ENCODE peak calls at places on chromosomes 13 and 19, in eight cellular contexts. One of them, this sample, is unnamed.

GRCh38 chr19:2307518-2308012 is 389 bp downstream of the LINGO3 start:
- ATAC-seq in IMR-90: no peak
- ATAC-seq in stimulated activated naive B cell treated with anti-CD40 and anti-IgM and Interleukin-4, amounts not matched to agents 10 μg/mL and 1 μg/mL and 100 μg/mL, for 72 hours: no peak
- ATAC-seq in lung: no peak
- ATAC-seq in T-cell: no peak
- ATAC-seq in gastrocnemius medialis: no peak
- ATAC-seq in stimulated activated naive CD8-positive, alpha-beta T cell treated with anti-CD3 and anti-CD28 coated beads, Interleukin-15, Interleukin-2, amounts not matched to agents 100 U/mL and 50 U/mL, for 24 hours: no peak
- ATAC-seq in activated T-helper 17 cell treated with anti-CD3 and anti-CD28 coated beads, Interleukin-2, amount 50 U/mL, for 72 hours: no peak
- ATAC-seq in this sample: no peak

GRCh38 chr19:34448191-34448590 is 20.0 kb downstream of the UBA2 start:
- ATAC-seq in IMR-90: no peak
- ATAC-seq in stimulated activated naive B cell treated with anti-CD40 and anti-IgM and Interleukin-4, amounts not matched to agents 10 μg/mL and 1 μg/mL and 100 μg/mL, for 72 hours: no peak
- ATAC-seq in lung: no peak
- ATAC-seq in T-cell: no peak
- ATAC-seq in gastrocnemius medialis: no peak
- ATAC-seq in stimulated activated naive CD8-positive, alpha-beta T cell treated with anti-CD3 and anti-CD28 coated beads, Interleukin-15, Interleukin-2, amounts not matched to agents 100 U/mL and 50 U/mL, for 24 hours: no peak
- ATAC-seq in activated T-helper 17 cell treated with anti-CD3 and anti-CD28 coated beads, Interleukin-2, amount 50 U/mL, for 72 hours: no peak
- ATAC-seq in this sample: no peak

GRCh38 chr19:47507924-47508553 is 6.8 kb downstream of the NAPA start:
- ATAC-seq in IMR-90: no peak
- ATAC-seq in stimulated activated naive B cell treated with anti-CD40 and anti-IgM and Interleukin-4, amounts not matched to agents 10 μg/mL and 1 μg/mL and 100 μg/mL, for 72 hours: no peak
- ATAC-seq in lung: no peak
- ATAC-seq in T-cell: no peak
- ATAC-seq in gastrocnemius medialis: no peak
- ATAC-seq in stimulated activated naive CD8-positive, alpha-beta T cell treated with anti-CD3 and anti-CD28 coated beads, Interleukin-15, Interleukin-2, amounts not matched to agents 100 U/mL and 50 U/mL, for 24 hours: no peak
- ATAC-seq in activated T-helper 17 cell treated with anti-CD3 and anti-CD28 coated beads, Interleukin-2, amount 50 U/mL, for 72 hours: no peak
- ATAC-seq in this sample: no peak

GRCh38 chr19:11693505-11694499 is 44.9 kb downstream of the ZNF823 start:
- ATAC-seq in IMR-90: peak; percentile 28
- ATAC-seq in stimulated activated naive B cell treated with anti-CD40 and anti-IgM and Interleukin-4, amounts not matched to agents 10 μg/mL and 1 μg/mL and 100 μg/mL, for 72 hours: no peak
- ATAC-seq in lung: no peak
- ATAC-seq in T-cell: no peak
- ATAC-seq in gastrocnemius medialis: no peak
- ATAC-seq in stimulated activated naive CD8-positive, alpha-beta T cell treated with anti-CD3 and anti-CD28 coated beads, Interleukin-15, Interleukin-2, amounts not matched to agents 100 U/mL and 50 U/mL, for 24 hours: peak; percentile 25
- ATAC-seq in activated T-helper 17 cell treated with anti-CD3 and anti-CD28 coated beads, Interleukin-2, amount 50 U/mL, for 72 hours: no peak
- ATAC-seq in this sample: no peak

GRCh38 chr13:40992678-40993077 is 26.4 kb downstream of the ELF1 start:
- ATAC-seq in IMR-90: peak; percentile 49
- ATAC-seq in stimulated activated naive B cell treated with anti-CD40 and anti-IgM and Interleukin-4, amounts not matched to agents 10 μg/mL and 1 μg/mL and 100 μg/mL, for 72 hours: no peak
- ATAC-seq in lung: no peak
- ATAC-seq in T-cell: peak; percentile 55
- ATAC-seq in gastrocnemius medialis: no peak
- ATAC-seq in stimulated activated naive CD8-positive, alpha-beta T cell treated with anti-CD3 and anti-CD28 coated beads, Interleukin-15, Interleukin-2, amounts not matched to agents 100 U/mL and 50 U/mL, for 24 hours: no peak
- ATAC-seq in activated T-helper 17 cell treated with anti-CD3 and anti-CD28 coated beads, Interleukin-2, amount 50 U/mL, for 72 hours: no peak
- ATAC-seq in this sample: no peak

GRCh38 chr19:48987323-48987722 is 5.8 kb downstream of the GYS1 start:
- ATAC-seq in IMR-90: no peak
- ATAC-seq in stimulated activated naive B cell treated with anti-CD40 and anti-IgM and Interleukin-4, amounts not matched to agents 10 μg/mL and 1 μg/mL and 100 μg/mL, for 72 hours: peak; percentile 16
- ATAC-seq in lung: no peak
- ATAC-seq in T-cell: no peak
- ATAC-seq in gastrocnemius medialis: no peak
- ATAC-seq in stimulated activated naive CD8-positive, alpha-beta T cell treated with anti-CD3 and anti-CD28 coated beads, Interleukin-15, Interleukin-2, amounts not matched to agents 100 U/mL and 50 U/mL, for 24 hours: peak; percentile 67
- ATAC-seq in activated T-helper 17 cell treated with anti-CD3 and anti-CD28 coated beads, Interleukin-2, amount 50 U/mL, for 72 hours: peak; percentile 19
- ATAC-seq in this sample: no peak

GRCh38 chr19:4088975-4089374 is 22.3 kb upstream of the ZBTB7A start:
- ATAC-seq in IMR-90: no peak
- ATAC-seq in stimulated activated naive B cell treated with anti-CD40 and anti-IgM and Interleukin-4, amounts not matched to agents 10 μg/mL and 1 μg/mL and 100 μg/mL, for 72 hours: peak; percentile 55
- ATAC-seq in lung: peak; percentile 7
- ATAC-seq in T-cell: peak; percentile 77
- ATAC-seq in gastrocnemius medialis: no peak
- ATAC-seq in stimulated activated naive CD8-positive, alpha-beta T cell treated with anti-CD3 and anti-CD28 coated beads, Interleukin-15, Interleukin-2, amounts not matched to agents 100 U/mL and 50 U/mL, for 24 hours: peak; percentile 61
- ATAC-seq in activated T-helper 17 cell treated with anti-CD3 and anti-CD28 coated beads, Interleukin-2, amount 50 U/mL, for 72 hours: peak; percentile 62
- ATAC-seq in this sample: peak; percentile 17

GRCh38 chr13:40114305-40114896 is 458.9 kb downstream of the COG6 start:
- ATAC-seq in IMR-90: no peak
- ATAC-seq in stimulated activated naive B cell treated with anti-CD40 and anti-IgM and Interleukin-4, amounts not matched to agents 10 μg/mL and 1 μg/mL and 100 μg/mL, for 72 hours: no peak
- ATAC-seq in lung: no peak
- ATAC-seq in T-cell: no peak
- ATAC-seq in gastrocnemius medialis: peak; percentile 21
- ATAC-seq in stimulated activated naive CD8-positive, alpha-beta T cell treated with anti-CD3 and anti-CD28 coated beads, Interleukin-15, Interleukin-2, amounts not matched to agents 100 U/mL and 50 U/mL, for 24 hours: no peak
- ATAC-seq in activated T-helper 17 cell treated with anti-CD3 and anti-CD28 coated beads, Interleukin-2, amount 50 U/mL, for 72 hours: no peak
- ATAC-seq in this sample: no peak

GRCh38 chr19:4297901-4298771 is 4.1 kb downstream of the TMIGD2 start:
- ATAC-seq in IMR-90: no peak
- ATAC-seq in stimulated activated naive B cell treated with anti-CD40 and anti-IgM and Interleukin-4, amounts not matched to agents 10 μg/mL and 1 μg/mL and 100 μg/mL, for 72 hours: no peak
- ATAC-seq in lung: no peak
- ATAC-seq in T-cell: no peak
- ATAC-seq in gastrocnemius medialis: no peak
- ATAC-seq in stimulated activated naive CD8-positive, alpha-beta T cell treated with anti-CD3 and anti-CD28 coated beads, Interleukin-15, Interleukin-2, amounts not matched to agents 100 U/mL and 50 U/mL, for 24 hours: peak; percentile 95
- ATAC-seq in activated T-helper 17 cell treated with anti-CD3 and anti-CD28 coated beads, Interleukin-2, amount 50 U/mL, for 72 hours: peak; percentile 85
- ATAC-seq in this sample: no peak

GRCh38 chr19:40755248-40755624 is 4.2 kb downstream of the SNRPA start:
- ATAC-seq in IMR-90: no peak
- ATAC-seq in stimulated activated naive B cell treated with anti-CD40 and anti-IgM and Interleukin-4, amounts not matched to agents 10 μg/mL and 1 μg/mL and 100 μg/mL, for 72 hours: no peak
- ATAC-seq in lung: no peak
- ATAC-seq in T-cell: no peak
- ATAC-seq in gastrocnemius medialis: no peak
- ATAC-seq in stimulated activated naive CD8-positive, alpha-beta T cell treated with anti-CD3 and anti-CD28 coated beads, Interleukin-15, Interleukin-2, amounts not matched to agents 100 U/mL and 50 U/mL, for 24 hours: no peak
- ATAC-seq in activated T-helper 17 cell treated with anti-CD3 and anti-CD28 coated beads, Interleukin-2, amount 50 U/mL, for 72 hours: no peak
- ATAC-seq in this sample: no peak

GRCh38 chr13:43986395-43986794 is 106.7 kb downstream of the LACC1 start:
- ATAC-seq in IMR-90: no peak
- ATAC-seq in stimulated activated naive B cell treated with anti-CD40 and anti-IgM and Interleukin-4, amounts not matched to agents 10 μg/mL and 1 μg/mL and 100 μg/mL, for 72 hours: no peak
- ATAC-seq in lung: no peak
- ATAC-seq in T-cell: no peak
- ATAC-seq in gastrocnemius medialis: no peak
- ATAC-seq in stimulated activated naive CD8-positive, alpha-beta T cell treated with anti-CD3 and anti-CD28 coated beads, Interleukin-15, Interleukin-2, amounts not matched to agents 100 U/mL and 50 U/mL, for 24 hours: no peak
- ATAC-seq in activated T-helper 17 cell treated with anti-CD3 and anti-CD28 coated beads, Interleukin-2, amount 50 U/mL, for 72 hours: no peak
- ATAC-seq in this sample: no peak

GRCh38 chr19:12596927-12597548 is 13.6 kb downstream of the ZNF490 start:
- ATAC-seq in IMR-90: no peak
- ATAC-seq in stimulated activated naive B cell treated with anti-CD40 and anti-IgM and Interleukin-4, amounts not matched to agents 10 μg/mL and 1 μg/mL and 100 μg/mL, for 72 hours: no peak
- ATAC-seq in lung: no peak
- ATAC-seq in T-cell: no peak
- ATAC-seq in gastrocnemius medialis: no peak
- ATAC-seq in stimulated activated naive CD8-positive, alpha-beta T cell treated with anti-CD3 and anti-CD28 coated beads, Interleukin-15, Interleukin-2, amounts not matched to agents 100 U/mL and 50 U/mL, for 24 hours: no peak
- ATAC-seq in activated T-helper 17 cell treated with anti-CD3 and anti-CD28 coated beads, Interleukin-2, amount 50 U/mL, for 72 hours: no peak
- ATAC-seq in this sample: no peak

GRCh38 chr19:45952691-45953505 is 20.8 kb downstream of the NOVA2 start:
- ATAC-seq in IMR-90: peak; percentile 84
- ATAC-seq in stimulated activated naive B cell treated with anti-CD40 and anti-IgM and Interleukin-4, amounts not matched to agents 10 μg/mL and 1 μg/mL and 100 μg/mL, for 72 hours: peak; percentile 65
- ATAC-seq in lung: no peak
- ATAC-seq in T-cell: peak; percentile 66
- ATAC-seq in gastrocnemius medialis: no peak
- ATAC-seq in stimulated activated naive CD8-positive, alpha-beta T cell treated with anti-CD3 and anti-CD28 coated beads, Interleukin-15, Interleukin-2, amounts not matched to agents 100 U/mL and 50 U/mL, for 24 hours: peak; percentile 66
- ATAC-seq in activated T-helper 17 cell treated with anti-CD3 and anti-CD28 coated beads, Interleukin-2, amount 50 U/mL, for 72 hours: peak; percentile 67
- ATAC-seq in this sample: no peak

GRCh38 chr13:108342369-108343289 is 73.1 kb downstream of the TNFSF13B start:
- ATAC-seq in IMR-90: peak; percentile 51
- ATAC-seq in stimulated activated naive B cell treated with anti-CD40 and anti-IgM and Interleukin-4, amounts not matched to agents 10 μg/mL and 1 μg/mL and 100 μg/mL, for 72 hours: no peak
- ATAC-seq in lung: no peak
- ATAC-seq in T-cell: peak; percentile 79
- ATAC-seq in gastrocnemius medialis: no peak
- ATAC-seq in stimulated activated naive CD8-positive, alpha-beta T cell treated with anti-CD3 and anti-CD28 coated beads, Interleukin-15, Interleukin-2, amounts not matched to agents 100 U/mL and 50 U/mL, for 24 hours: no peak
- ATAC-seq in activated T-helper 17 cell treated with anti-CD3 and anti-CD28 coated beads, Interleukin-2, amount 50 U/mL, for 72 hours: peak; percentile 77
- ATAC-seq in this sample: no peak

GRCh38 chr13:22235950-22236290 is 565.0 kb downstream of the FGF9 start:
- ATAC-seq in IMR-90: no peak
- ATAC-seq in stimulated activated naive B cell treated with anti-CD40 and anti-IgM and Interleukin-4, amounts not matched to agents 10 μg/mL and 1 μg/mL and 100 μg/mL, for 72 hours: no peak
- ATAC-seq in lung: no peak
- ATAC-seq in T-cell: no peak
- ATAC-seq in gastrocnemius medialis: no peak
- ATAC-seq in stimulated activated naive CD8-positive, alpha-beta T cell treated with anti-CD3 and anti-CD28 coated beads, Interleukin-15, Interleukin-2, amounts not matched to agents 100 U/mL and 50 U/mL, for 24 hours: peak; percentile 8
- ATAC-seq in activated T-helper 17 cell treated with anti-CD3 and anti-CD28 coated beads, Interleukin-2, amount 50 U/mL, for 72 hours: no peak
- ATAC-seq in this sample: no peak

GRCh38 chr13:111877906-111878305 is 189.0 kb upstream of the SOX1 start:
- ATAC-seq in IMR-90: no peak
- ATAC-seq in stimulated activated naive B cell treated with anti-CD40 and anti-IgM and Interleukin-4, amounts not matched to agents 10 μg/mL and 1 μg/mL and 100 μg/mL, for 72 hours: no peak
- ATAC-seq in lung: no peak
- ATAC-seq in T-cell: no peak
- ATAC-seq in gastrocnemius medialis: no peak
- ATAC-seq in stimulated activated naive CD8-positive, alpha-beta T cell treated with anti-CD3 and anti-CD28 coated beads, Interleukin-15, Interleukin-2, amounts not matched to agents 100 U/mL and 50 U/mL, for 24 hours: no peak
- ATAC-seq in activated T-helper 17 cell treated with anti-CD3 and anti-CD28 coated beads, Interleukin-2, amount 50 U/mL, for 72 hours: no peak
- ATAC-seq in this sample: no peak

GRCh38 chr13:28056426-28056825 is 44.0 kb downstream of the FLT3 start:
- ATAC-seq in IMR-90: no peak
- ATAC-seq in stimulated activated naive B cell treated with anti-CD40 and anti-IgM and Interleukin-4, amounts not matched to agents 10 μg/mL and 1 μg/mL and 100 μg/mL, for 72 hours: no peak
- ATAC-seq in lung: no peak
- ATAC-seq in T-cell: no peak
- ATAC-seq in gastrocnemius medialis: no peak
- ATAC-seq in stimulated activated naive CD8-positive, alpha-beta T cell treated with anti-CD3 and anti-CD28 coated beads, Interleukin-15, Interleukin-2, amounts not matched to agents 100 U/mL and 50 U/mL, for 24 hours: no peak
- ATAC-seq in activated T-helper 17 cell treated with anti-CD3 and anti-CD28 coated beads, Interleukin-2, amount 50 U/mL, for 72 hours: no peak
- ATAC-seq in this sample: no peak

GRCh38 chr19:17156947-17157302 is 58.2 kb upstream of the USE1 start:
- ATAC-seq in IMR-90: no peak
- ATAC-seq in stimulated activated naive B cell treated with anti-CD40 and anti-IgM and Interleukin-4, amounts not matched to agents 10 μg/mL and 1 μg/mL and 100 μg/mL, for 72 hours: no peak
- ATAC-seq in lung: no peak
- ATAC-seq in T-cell: no peak
- ATAC-seq in gastrocnemius medialis: no peak
- ATAC-seq in stimulated activated naive CD8-positive, alpha-beta T cell treated with anti-CD3 and anti-CD28 coated beads, Interleukin-15, Interleukin-2, amounts not matched to agents 100 U/mL and 50 U/mL, for 24 hours: no peak
- ATAC-seq in activated T-helper 17 cell treated with anti-CD3 and anti-CD28 coated beads, Interleukin-2, amount 50 U/mL, for 72 hours: no peak
- ATAC-seq in this sample: no peak

GRCh38 chr19:49939721-49940481 is 10.6 kb upstream of the NUP62 start:
- ATAC-seq in IMR-90: no peak
- ATAC-seq in stimulated activated naive B cell treated with anti-CD40 and anti-IgM and Interleukin-4, amounts not matched to agents 10 μg/mL and 1 μg/mL and 100 μg/mL, for 72 hours: no peak
- ATAC-seq in lung: no peak
- ATAC-seq in T-cell: peak; percentile 27
- ATAC-seq in gastrocnemius medialis: no peak
- ATAC-seq in stimulated activated naive CD8-positive, alpha-beta T cell treated with anti-CD3 and anti-CD28 coated beads, Interleukin-15, Interleukin-2, amounts not matched to agents 100 U/mL and 50 U/mL, for 24 hours: no peak
- ATAC-seq in activated T-helper 17 cell treated with anti-CD3 and anti-CD28 coated beads, Interleukin-2, amount 50 U/mL, for 72 hours: no peak
- ATAC-seq in this sample: no peak

GRCh38 chr19:13925990-13926389 is 12.2 kb downstream of the PODNL1 start:
- ATAC-seq in IMR-90: no peak
- ATAC-seq in stimulated activated naive B cell treated with anti-CD40 and anti-IgM and Interleukin-4, amounts not matched to agents 10 μg/mL and 1 μg/mL and 100 μg/mL, for 72 hours: no peak
- ATAC-seq in lung: no peak
- ATAC-seq in T-cell: no peak
- ATAC-seq in gastrocnemius medialis: no peak
- ATAC-seq in stimulated activated naive CD8-positive, alpha-beta T cell treated with anti-CD3 and anti-CD28 coated beads, Interleukin-15, Interleukin-2, amounts not matched to agents 100 U/mL and 50 U/mL, for 24 hours: no peak
- ATAC-seq in activated T-helper 17 cell treated with anti-CD3 and anti-CD28 coated beads, Interleukin-2, amount 50 U/mL, for 72 hours: no peak
- ATAC-seq in this sample: no peak

GRCh38 chr13:67614577-67614976 is 384.4 kb upstream of the PCDH9 start:
- ATAC-seq in IMR-90: no peak
- ATAC-seq in stimulated activated naive B cell treated with anti-CD40 and anti-IgM and Interleukin-4, amounts not matched to agents 10 μg/mL and 1 μg/mL and 100 μg/mL, for 72 hours: no peak
- ATAC-seq in lung: no peak
- ATAC-seq in T-cell: no peak
- ATAC-seq in gastrocnemius medialis: no peak
- ATAC-seq in stimulated activated naive CD8-positive, alpha-beta T cell treated with anti-CD3 and anti-CD28 coated beads, Interleukin-15, Interleukin-2, amounts not matched to agents 100 U/mL and 50 U/mL, for 24 hours: no peak
- ATAC-seq in activated T-helper 17 cell treated with anti-CD3 and anti-CD28 coated beads, Interleukin-2, amount 50 U/mL, for 72 hours: no peak
- ATAC-seq in this sample: no peak

GRCh38 chr13:75359266-75359665 is 122.7 kb downstream of the TBC1D4 start:
- ATAC-seq in IMR-90: peak; percentile 85
- ATAC-seq in stimulated activated naive B cell treated with anti-CD40 and anti-IgM and Interleukin-4, amounts not matched to agents 10 μg/mL and 1 μg/mL and 100 μg/mL, for 72 hours: no peak
- ATAC-seq in lung: no peak
- ATAC-seq in T-cell: no peak
- ATAC-seq in gastrocnemius medialis: no peak
- ATAC-seq in stimulated activated naive CD8-positive, alpha-beta T cell treated with anti-CD3 and anti-CD28 coated beads, Interleukin-15, Interleukin-2, amounts not matched to agents 100 U/mL and 50 U/mL, for 24 hours: no peak
- ATAC-seq in activated T-helper 17 cell treated with anti-CD3 and anti-CD28 coated beads, Interleukin-2, amount 50 U/mL, for 72 hours: no peak
- ATAC-seq in this sample: no peak

GRCh38 chr13:114100446-114101320 is 31.7 kb downstream of the RASA3 start:
- ATAC-seq in IMR-90: no peak
- ATAC-seq in stimulated activated naive B cell treated with anti-CD40 and anti-IgM and Interleukin-4, amounts not matched to agents 10 μg/mL and 1 μg/mL and 100 μg/mL, for 72 hours: peak; percentile 61
- ATAC-seq in lung: no peak
- ATAC-seq in T-cell: peak; percentile 17
- ATAC-seq in gastrocnemius medialis: no peak
- ATAC-seq in stimulated activated naive CD8-positive, alpha-beta T cell treated with anti-CD3 and anti-CD28 coated beads, Interleukin-15, Interleukin-2, amounts not matched to agents 100 U/mL and 50 U/mL, for 24 hours: no peak
- ATAC-seq in activated T-helper 17 cell treated with anti-CD3 and anti-CD28 coated beads, Interleukin-2, amount 50 U/mL, for 72 hours: no peak
- ATAC-seq in this sample: no peak

GRCh38 chr13:86986448-86986847 is 684.7 kb upstream of the SLITRK5 start:
- ATAC-seq in IMR-90: peak; percentile 61
- ATAC-seq in stimulated activated naive B cell treated with anti-CD40 and anti-IgM and Interleukin-4, amounts not matched to agents 10 μg/mL and 1 μg/mL and 100 μg/mL, for 72 hours: no peak
- ATAC-seq in lung: no peak
- ATAC-seq in T-cell: no peak
- ATAC-seq in gastrocnemius medialis: no peak
- ATAC-seq in stimulated activated naive CD8-positive, alpha-beta T cell treated with anti-CD3 and anti-CD28 coated beads, Interleukin-15, Interleukin-2, amounts not matched to agents 100 U/mL and 50 U/mL, for 24 hours: no peak
- ATAC-seq in activated T-helper 17 cell treated with anti-CD3 and anti-CD28 coated beads, Interleukin-2, amount 50 U/mL, for 72 hours: no peak
- ATAC-seq in this sample: no peak

GRCh38 chr13:37295046-37295445 is 189.6 kb upstream of the CSNK1A1L start:
- ATAC-seq in IMR-90: no peak
- ATAC-seq in stimulated activated naive B cell treated with anti-CD40 and anti-IgM and Interleukin-4, amounts not matched to agents 10 μg/mL and 1 μg/mL and 100 μg/mL, for 72 hours: no peak
- ATAC-seq in lung: peak; percentile 41
- ATAC-seq in T-cell: no peak
- ATAC-seq in gastrocnemius medialis: peak; percentile 50
- ATAC-seq in stimulated activated naive CD8-positive, alpha-beta T cell treated with anti-CD3 and anti-CD28 coated beads, Interleukin-15, Interleukin-2, amounts not matched to agents 100 U/mL and 50 U/mL, for 24 hours: no peak
- ATAC-seq in activated T-helper 17 cell treated with anti-CD3 and anti-CD28 coated beads, Interleukin-2, amount 50 U/mL, for 72 hours: no peak
- ATAC-seq in this sample: peak; percentile 71

GRCh38 chr13:105773887-105774538 is 761.4 kb downstream of the EFNB2 start:
- ATAC-seq in IMR-90: peak; percentile 72
- ATAC-seq in stimulated activated naive B cell treated with anti-CD40 and anti-IgM and Interleukin-4, amounts not matched to agents 10 μg/mL and 1 μg/mL and 100 μg/mL, for 72 hours: no peak
- ATAC-seq in lung: no peak
- ATAC-seq in T-cell: no peak
- ATAC-seq in gastrocnemius medialis: no peak
- ATAC-seq in stimulated activated naive CD8-positive, alpha-beta T cell treated with anti-CD3 and anti-CD28 coated beads, Interleukin-15, Interleukin-2, amounts not matched to agents 100 U/mL and 50 U/mL, for 24 hours: no peak
- ATAC-seq in activated T-helper 17 cell treated with anti-CD3 and anti-CD28 coated beads, Interleukin-2, amount 50 U/mL, for 72 hours: no peak
- ATAC-seq in this sample: no peak

GRCh38 chr13:114112231-114112825 is 20.1 kb downstream of the RASA3 start:
- ATAC-seq in IMR-90: peak; percentile 11
- ATAC-seq in stimulated activated naive B cell treated with anti-CD40 and anti-IgM and Interleukin-4, amounts not matched to agents 10 μg/mL and 1 μg/mL and 100 μg/mL, for 72 hours: no peak
- ATAC-seq in lung: no peak
- ATAC-seq in T-cell: no peak
- ATAC-seq in gastrocnemius medialis: peak; percentile 36
- ATAC-seq in stimulated activated naive CD8-positive, alpha-beta T cell treated with anti-CD3 and anti-CD28 coated beads, Interleukin-15, Interleukin-2, amounts not matched to agents 100 U/mL and 50 U/mL, for 24 hours: no peak
- ATAC-seq in activated T-helper 17 cell treated with anti-CD3 and anti-CD28 coated beads, Interleukin-2, amount 50 U/mL, for 72 hours: no peak
- ATAC-seq in this sample: no peak

GRCh38 chr13:49954674-49955455 is 18.7 kb upstream of the SPRYD7 start:
- ATAC-seq in IMR-90: peak; percentile 74
- ATAC-seq in stimulated activated naive B cell treated with anti-CD40 and anti-IgM and Interleukin-4, amounts not matched to agents 10 μg/mL and 1 μg/mL and 100 μg/mL, for 72 hours: no peak
- ATAC-seq in lung: no peak
- ATAC-seq in T-cell: no peak
- ATAC-seq in gastrocnemius medialis: no peak
- ATAC-seq in stimulated activated naive CD8-positive, alpha-beta T cell treated with anti-CD3 and anti-CD28 coated beads, Interleukin-15, Interleukin-2, amounts not matched to agents 100 U/mL and 50 U/mL, for 24 hours: no peak
- ATAC-seq in activated T-helper 17 cell treated with anti-CD3 and anti-CD28 coated beads, Interleukin-2, amount 50 U/mL, for 72 hours: no peak
- ATAC-seq in this sample: no peak

GRCh38 chr13:74771964-74772363 is 637.8 kb upstream of the KLF12 start:
- ATAC-seq in IMR-90: peak; percentile 74
- ATAC-seq in stimulated activated naive B cell treated with anti-CD40 and anti-IgM and Interleukin-4, amounts not matched to agents 10 μg/mL and 1 μg/mL and 100 μg/mL, for 72 hours: no peak
- ATAC-seq in lung: no peak
- ATAC-seq in T-cell: no peak
- ATAC-seq in gastrocnemius medialis: no peak
- ATAC-seq in stimulated activated naive CD8-positive, alpha-beta T cell treated with anti-CD3 and anti-CD28 coated beads, Interleukin-15, Interleukin-2, amounts not matched to agents 100 U/mL and 50 U/mL, for 24 hours: no peak
- ATAC-seq in activated T-helper 17 cell treated with anti-CD3 and anti-CD28 coated beads, Interleukin-2, amount 50 U/mL, for 72 hours: no peak
- ATAC-seq in this sample: no peak